ENCODE peak calls at places on chromosome 7, in six cellular contexts. J is BE2C, H is fibroblast of lung, I is AG04449, F is right lobe of liver, Q is lung. N is an unnamed sample.
A peak's percentile ranks its signal among the peaks of the same experiment; 100 is the strongest.

GRCh38 chr7:80150621-80151273 is 16.1 kb downstream of the GNAI1 start:
- DNase-seq in Q (no peak), F (no peak), H (peak; percentile 70), J (no peak), I (no peak), N (no peak)

GRCh38 chr7:6442114-6442513 is 5.6 kb downstream of the DAGLB start:
- DNase-seq in Q (no peak), J (no peak), F (no peak), I (no peak), H (peak; percentile 73), N (no peak)

GRCh38 chr7:107463139-107464078 is 6.4 kb upstream of the GPR22 start:
- DNase-seq in F (peak; percentile 57), Q (peak; percentile 31), I (no peak), H (peak; percentile 80), J (peak; percentile 68), N (peak; percentile 18)

GRCh38 chr7:52355059-52355458 is 680.4 kb upstream of the POM121L12 start:
- DNase-seq in F (no peak), J (no peak), H (no peak), I (no peak), Q (no peak), N (no peak)

GRCh38 chr7:154769527-154769926 is 233.4 kb downstream of the PAXIP1 start:
- DNase-seq in F (no peak), I (no peak), H (no peak), Q (no peak), J (no peak), N (no peak)

GRCh38 chr7:139232893-139233292 is 1.9 kb downstream of the UBN2 start:
- DNase-seq in H (no peak), J (no peak), Q (no peak), F (no peak), I (no peak), N (no peak)

GRCh38 chr7:41885748-41886147 is 182.9 kb upstream of the INHBA start:
- DNase-seq in H (peak; percentile 28), Q (no peak), F (no peak), J (no peak), I (no peak), N (no peak)

GRCh38 chr7:18086165-18087030 is 58.8 kb upstream of the PRPS1L1 start:
- DNase-seq in I (no peak), Q (no peak), J (peak; percentile 13), H (no peak), F (no peak), N (peak; percentile 36)

GRCh38 chr7:3575753-3576531 is 274.9 kb downstream of the SDK1 start:
- DNase-seq in H (no peak), J (no peak), I (no peak), Q (no peak), F (no peak), N (no peak)

GRCh38 chr7:33610918-33611317 is 294.4 kb upstream of the BMPER start:
- DNase-seq in Q (no peak), F (no peak), I (no peak), J (peak; percentile 54), H (no peak), N (no peak)

GRCh38 chr7:47950714-47951113 is 2.4 kb upstream of the PKD1L1 start:
- DNase-seq in I (no peak), J (no peak), H (no peak), F (no peak), Q (no peak), N (no peak)

GRCh38 chr7:80415114-80415513 is 96.8 kb downstream of the GNAT3 start:
- DNase-seq in J (no peak), H (no peak), I (no peak), F (no peak), Q (no peak), N (no peak)

GRCh38 chr7:41711283-41712064 is 8.6 kb upstream of the INHBA start:
- DNase-seq in I (no peak), J (peak; percentile 44), F (peak; percentile 71), Q (peak; percentile 45), H (no peak), N (no peak)

GRCh38 chr7:140685407-140686087 is 11.0 kb upstream of the NDUFB2 start:
- DNase-seq in I (no peak), J (no peak), Q (no peak), H (no peak), F (peak; percentile 45), N (no peak)

GRCh38 chr7:98315318-98315993 is 34.0 kb downstream of the BRI3 start:
- DNase-seq in H (no peak), Q (no peak), J (no peak), I (no peak), F (no peak), N (peak; percentile 59)

GRCh38 chr7:20164420-20165145 is 52.6 kb downstream of the MACC1 start:
- DNase-seq in I (no peak), Q (no peak), F (no peak), J (no peak), H (peak; percentile 70), N (no peak)

GRCh38 chr7:20331231-20331880 is 656 bp downstream of the ITGB8 start:
- DNase-seq in I (no peak), Q (peak; percentile 38), J (peak; percentile 60), F (no peak), H (peak; percentile 36), N (peak; percentile 71)

GRCh38 chr7:82081644-82082224 is 311.9 kb upstream of the HGF start:
- DNase-seq in I (no peak), Q (no peak), J (peak; percentile 5), H (no peak), F (no peak), N (no peak)
- TF ChIP-seq CTCF in I (no peak), Q (no peak), J (no peak), H (no peak), F (no peak), N (no peak)

GRCh38 chr7:4770886-4771285 is 4.5 kb upstream of the AP5Z1 start:
- DNase-seq in H (no peak), I (no peak), J (no peak), Q (no peak), F (no peak), N (no peak)
- TF ChIP-seq CTCF in H (no peak), I (no peak), J (no peak), Q (no peak), F (no peak), N (no peak)

GRCh38 chr7:85464042-85464651 is 277.3 kb upstream of the SEMA3D start:
- DNase-seq in F (no peak), Q (no peak), H (peak; percentile 35), I (no peak), J (no peak), N (no peak)
- TF ChIP-seq CTCF in F (peak; percentile 32), Q (no peak), H (peak; percentile 14), I (no peak), J (peak; percentile 8), N (no peak)

DNA sequence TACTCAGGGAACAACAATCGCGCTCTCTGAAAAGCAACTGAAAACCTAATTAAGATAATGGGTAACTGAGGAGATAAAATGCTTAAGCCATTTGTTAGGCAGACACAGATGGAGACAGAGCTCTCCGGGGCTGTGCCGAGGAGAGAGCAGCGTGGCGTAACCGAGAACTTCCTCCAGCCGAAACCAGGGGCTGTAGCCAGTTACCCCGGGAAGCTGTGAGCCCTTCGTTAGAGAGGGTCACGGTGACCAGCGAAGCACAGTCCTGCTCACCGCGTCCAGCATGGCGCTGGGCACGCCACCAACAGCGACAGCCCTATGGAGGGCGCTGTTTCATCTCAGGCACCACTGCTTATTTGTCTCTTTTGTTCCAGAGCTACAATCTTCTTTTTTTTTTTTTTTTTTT is 16.1 kb downstream of the PAPOLB start:
- DNase-seq in F (no peak), J (peak; percentile 56), Q (no peak), H (peak; percentile 14), I (no peak), N (no peak)
- TF ChIP-seq CTCF in F (no peak), J (peak; percentile 67), Q (no peak), H (peak; percentile 21), I (peak; percentile 6), N (no peak)

GRCh38 chr7:32410545-32410944 is 79.6 kb downstream of the LSM5 start:
- DNase-seq in H (no peak), Q (no peak), J (no peak), I (no peak), F (no peak), N (no peak)
- TF ChIP-seq CTCF in H (no peak), Q (no peak), J (no peak), I (no peak), F (no peak), N (no peak)

GRCh38 chr7:132207211-132207610 is 369.1 kb downstream of the PLXNA4 start:
- DNase-seq in J (no peak), I (no peak), H (no peak), Q (no peak), F (no peak), N (no peak)
- TF ChIP-seq CTCF in J (no peak), I (no peak), H (no peak), Q (no peak), F (no peak), N (no peak)

DNA sequence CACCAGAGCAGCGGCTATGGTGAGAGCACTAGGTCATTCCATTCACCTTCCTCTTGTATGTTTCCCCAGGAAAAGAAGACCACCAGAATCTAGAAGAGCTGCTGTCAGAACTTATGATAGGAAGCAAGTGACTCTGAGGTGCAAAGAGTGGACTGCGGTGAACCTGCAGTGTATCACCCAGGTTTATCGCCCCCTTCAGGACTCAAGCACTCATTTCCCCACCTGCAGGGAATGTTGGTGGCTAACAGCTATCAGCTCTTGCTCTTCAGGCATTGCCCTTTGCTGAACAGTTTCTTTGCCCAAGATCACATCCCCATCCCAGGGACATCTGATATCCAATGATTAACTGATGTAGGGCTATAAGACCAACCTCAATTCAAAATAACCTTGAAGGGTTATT is 66.3 kb upstream of the IL6 start:
- DNase-seq in Q (no peak), I (no peak), H (no peak), F (no peak), J (no peak), N (no peak)
- TF ChIP-seq CTCF in Q (no peak), I (no peak), H (no peak), F (peak; percentile 29), J (peak; percentile 49), N (peak; percentile 3)

GRCh38 chr7:112546723-112547513 is 66.1 kb downstream of the LSMEM1 start:
- DNase-seq in J (peak; percentile 74), Q (no peak), F (no peak), H (no peak), I (no peak), N (no peak)

GRCh38 chr7:112547916-112548315 is 67.1 kb downstream of the LSMEM1 start:
- DNase-seq in Q (no peak), H (no peak), F (no peak), J (no peak), I (no peak), N (no peak)

GRCh38 chr7:112554591-112554990 is 73.8 kb downstream of the LSMEM1 start:
- DNase-seq in F (no peak), Q (no peak), I (no peak), J (no peak), H (no peak), N (no peak)

GRCh38 chr7:112550468-112551060 is 69.8 kb downstream of the LSMEM1 start:
- DNase-seq in H (peak; percentile 82), J (peak; percentile 49), Q (no peak), F (no peak), I (peak; percentile 17), N (peak; percentile 67)
- TF ChIP-seq CTCF in H (peak; percentile 98), J (peak; percentile 99), Q (peak; percentile 72), F (peak; percentile 93), I (peak; percentile 75), N (peak; percentile 76)

DNA sequence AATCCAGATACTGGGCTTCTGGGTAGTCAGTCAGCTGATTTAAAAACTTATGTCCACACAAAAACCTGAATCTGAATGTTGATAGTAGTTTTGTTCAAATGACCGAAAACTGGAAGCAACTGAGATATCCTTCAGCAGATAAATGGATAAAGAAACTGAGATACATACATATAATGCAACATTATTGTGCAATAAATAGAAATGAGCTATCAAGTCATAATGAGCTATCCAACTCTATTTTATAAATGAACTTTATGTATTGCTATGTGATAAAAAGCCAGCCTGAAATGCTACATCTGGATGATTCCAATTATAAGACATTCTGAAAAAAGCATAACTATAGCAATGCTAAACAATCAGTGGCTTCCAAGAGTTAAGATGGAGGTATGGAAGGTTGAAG is 748.7 kb downstream of the TNS3 start:
- DNase-seq in J (no peak), F (no peak), I (no peak), H (no peak), Q (no peak), N (no peak)
- TF ChIP-seq CTCF in J (no peak), F (no peak), I (no peak), H (no peak), Q (no peak), N (no peak)